ENCODE peak calls at places on chromosome 5, in four cellular contexts. G is A549, D is K562, Z is GM12878. M is an unnamed sample. For H3K4me1, the result is how much of the 10 kb centered on the place peaks cover.

GRCh38 chr5:140317859-140318258 is 15.0 kb upstream of the PFDN1 start:
- DNase-seq in D (no peak), Z (no peak), G (no peak), M (no peak)

GRCh38 chr5:122500245-122501086 is 188.4 kb downstream of the SNCAIP start:
- DNase-seq in D (peak), Z (no peak), G (peak), M (peak)

GRCh38 chr5:107887587-107887986 is 216.8 kb upstream of the EFNA5 start:
- DNase-seq in Z (no peak), G (no peak), D (no peak), M (no peak)

GRCh38 chr5:133398646-133399081 is 213.7 kb downstream of the FSTL4 start:
- DNase-seq in G (no peak), Z (peak), D (no peak), M (no peak)

GRCh38 chr5:146919304-146919703 is 40.7 kb upstream of the PPP2R2B start:
- DNase-seq in Z (no peak), G (no peak), D (no peak), M (no peak)

GRCh38 chr5:76337949-76338589 is 65.0 kb upstream of the IQGAP2 start:
- DNase-seq in G (peak), D (peak), Z (peak), M (peak)

GRCh38 chr5:133399247-133399891 is 213.0 kb downstream of the FSTL4 start:
- DNase-seq in G (no peak), Z (no peak), D (no peak), M (no peak)

GRCh38 chr5:95884021-95884333 is 61.5 kb upstream of the GLRX start:
- DNase-seq in D (peak), G (no peak), Z (no peak), M (no peak)

GRCh38 chr5:130141689-130142320 is 237.5 kb downstream of the CHSY3 start:
- DNase-seq in G (peak), D (peak), Z (no peak), M (no peak)

GRCh38 chr5:10254686-10255085 is 4.6 kb downstream of the CCT5 start:
- DNase-seq in G (no peak), D (no peak), Z (no peak), M (no peak)

GRCh38 chr5:161572914-161573313 is 26.4 kb upstream of the GABRB2 start:
- DNase-seq in Z (no peak), D (no peak), G (no peak), M (no peak)

GRCh38 chr5:140988036-140988997 is 22.0 kb downstream of the PCDHAC2 start:
- DNase-seq in G (no peak), D (no peak), Z (no peak), M (no peak)

GRCh38 chr5:58322453-58322852 is 137.4 kb downstream of the PLK2 start:
- DNase-seq in Z (no peak), D (no peak), G (no peak), M (no peak)

GRCh38 chr5:93573627-93573974 is 7.4 kb downstream of the NR2F1-AS1 start:
- DNase-seq in Z (no peak), D (no peak), G (no peak), M (no peak)

GRCh38 chr5:123298335-123299010 is 124.7 kb downstream of the CEP120 start:
- DNase-seq in D (no peak), G (no peak), Z (no peak), M (no peak)

GRCh38 chr5:140038373-140038957 is 4.6 kb downstream of the NRG2 start:
- DNase-seq in G (no peak), D (no peak), Z (no peak), M (no peak)

GRCh38 chr5:72209515-72210115 is 102.3 kb downstream of the MAP1B start:
- DNase-seq in D (no peak), G (no peak), Z (no peak), M (no peak)

GRCh38 chr5:159106569-159107282 is 7.0 kb upstream of the EBF1 start:
- DNase-seq in G (peak), D (peak), Z (no peak), M (peak)

GRCh38 chr5:120769291-120769872 is 305.3 kb downstream of the PRR16 start:
- DNase-seq in G (no peak), D (no peak), Z (no peak), M (no peak)

GRCh38 chr5:141657937-141658545 is 6.8 kb upstream of the FCHSD1 start:
- DNase-seq in Z (no peak), G (peak), D (peak), M (peak)

GRCh38 chr5:175385691-175386360 is 58.2 kb downstream of the DRD1 start:
- DNase-seq in G (no peak), D (no peak), Z (no peak), M (no peak)

GRCh38 chr5:14739961-14740360 is 75.4 kb downstream of the OTULIN start:
- DNase-seq in Z (no peak), D (no peak), G (no peak), M (no peak)

GRCh38 chr5:19771174-19771835 is 216.7 kb downstream of the CDH18 start:
- DNase-seq in Z (no peak), G (no peak), D (no peak), M (no peak)

GRCh38 chr5:111954516-111955337 is 197.7 kb upstream of the NREP start:
- DNase-seq in D (no peak), G (no peak), Z (peak), M (no peak)

GRCh38 chr5:40221796-40222195 is 457.9 kb upstream of the PTGER4 start:
- DNase-seq in G (no peak), Z (no peak), D (no peak), M (no peak)

GRCh38 chr5:73160239-73160671 is 12.7 kb upstream of the TMEM174 start:
- DNase-seq in G (no peak), D (no peak), Z (peak), M (no peak)

GRCh38 chr5:17256171-17256570 is 38.7 kb downstream of the BASP1 start:
- DNase-seq in G (no peak), Z (no peak), D (no peak), M (no peak)
- H3K4me1 ChIP-seq in G (half or more), Z (under half), D (under half), M (under half)

DNA sequence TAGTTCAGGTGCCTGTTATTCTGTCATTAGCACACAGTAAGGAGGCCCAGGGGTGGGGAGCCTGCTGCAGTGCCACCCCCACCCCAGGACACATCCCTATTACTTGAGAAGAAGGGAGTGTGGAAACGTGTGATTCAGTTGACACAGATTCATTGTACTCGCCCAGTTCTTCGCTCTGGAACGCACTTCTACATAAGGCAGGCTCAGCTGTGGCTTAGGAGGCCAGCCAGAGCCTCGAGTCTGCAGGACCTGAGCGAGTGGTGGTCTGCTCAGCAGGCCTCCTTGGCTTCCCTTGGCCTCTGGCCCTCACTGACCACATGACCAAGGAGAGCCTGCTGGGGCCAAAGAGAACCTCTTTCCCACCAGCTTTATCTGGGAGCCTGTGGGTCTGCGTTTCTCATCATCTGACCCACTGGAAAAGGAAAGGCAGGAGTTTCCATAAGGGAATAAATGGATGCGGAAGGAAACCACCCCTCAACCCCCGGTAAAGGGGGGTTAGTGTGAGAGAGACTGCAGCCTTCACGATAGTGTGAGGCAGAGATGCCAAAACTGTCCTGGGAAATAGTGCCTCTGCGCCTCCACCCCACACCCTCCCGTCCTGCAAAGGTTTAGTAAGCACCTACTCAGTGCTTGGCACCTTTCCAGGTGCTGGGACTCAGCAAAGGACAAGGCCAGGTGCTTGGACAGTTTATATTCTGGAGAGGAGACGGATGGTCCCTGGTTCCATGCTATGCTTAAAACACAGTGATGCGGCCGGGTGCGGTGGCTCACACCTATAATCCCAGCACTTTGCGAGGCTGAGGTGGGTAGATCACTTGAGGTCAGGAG is 73.7 kb downstream of the PPARGC1B start:
- DNase-seq in Z (no peak), D (peak), G (no peak), M (no peak)
- TF ChIP-seq ESRRA in Z (no peak), D (no peak), G (no peak), M (no peak)

GRCh38 chr5:168327994-168328393 is 36.5 kb downstream of the WWC1 start:
- DNase-seq in Z (no peak), D (no peak), G (no peak), M (no peak)
- H3K4me1 ChIP-seq in Z (under half), D (under half), G (half or more), M (under half)

DNA sequence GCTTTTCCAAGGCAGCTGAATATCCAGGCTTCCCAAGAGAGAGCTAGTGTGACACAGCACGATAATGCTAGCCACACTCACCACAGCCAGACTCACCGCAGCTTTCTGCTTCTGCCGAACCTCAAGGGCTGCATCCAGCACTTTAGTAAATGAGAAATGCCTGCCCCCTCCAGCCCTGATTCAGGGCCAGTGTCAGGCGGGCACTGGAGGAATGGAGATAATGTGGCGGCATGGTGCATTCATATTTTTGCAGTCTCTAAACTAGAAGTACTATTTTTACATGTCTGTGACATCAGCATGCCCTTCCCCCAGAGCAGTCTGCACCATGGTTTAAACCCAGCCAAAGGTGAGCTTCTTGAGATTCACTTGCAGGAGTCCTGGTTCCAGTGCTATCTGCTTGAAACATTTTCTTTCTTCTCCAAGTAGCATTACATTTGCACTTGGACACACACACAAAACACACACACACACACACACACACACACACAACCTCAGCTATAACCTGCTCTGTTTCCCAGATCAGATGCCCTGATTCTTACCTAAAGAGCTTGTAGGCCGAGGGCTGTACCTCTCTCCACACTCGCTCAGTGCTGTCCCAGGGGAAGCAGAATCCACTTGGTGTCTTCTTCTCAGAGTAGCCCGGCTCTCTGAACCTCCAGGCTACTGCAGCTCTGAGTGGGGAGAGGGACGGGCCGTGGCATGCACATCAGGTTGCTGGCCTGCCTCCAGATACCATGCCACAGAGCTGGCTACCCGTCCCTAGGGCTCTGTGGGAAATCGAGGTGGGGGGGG is at the start of gene FGF1:
- DNase-seq in D (no peak), G (no peak), Z (no peak), M (no peak)
- TF ChIP-seq ESRRA in D (no peak), G (no peak), Z (no peak), M (no peak)

GRCh38 chr5:151064916-151065499 is 15.8 kb downstream of the TNIP1 start:
- DNase-seq in D (no peak), G (no peak), Z (no peak), M (no peak)

GRCh38 chr5:151063136-151063544 is 17.7 kb downstream of the TNIP1 start:
- DNase-seq in G (peak), D (peak), Z (no peak), M (peak)

GRCh38 chr5:151062405-151063135 is 18.3 kb downstream of the TNIP1 start:
- DNase-seq in Z (no peak), G (no peak), D (no peak), M (no peak)

GRCh38 chr5:151065609-151066008 is 15.2 kb downstream of the TNIP1 start:
- DNase-seq in D (no peak), G (no peak), Z (no peak), M (no peak)

GRCh38 chr5:151063590-151063989 is 17.2 kb downstream of the TNIP1 start:
- DNase-seq in D (no peak), Z (no peak), G (no peak), M (no peak)
- H3K4me1 ChIP-seq in D (under half), Z (half or more), G (half or more), M (under half)

GRCh38 chr5:90598300-90598699 is 39.7 kb downstream of the ADGRV1 start:
- DNase-seq in Z (no peak), D (no peak), G (no peak), M (no peak)
- TF ChIP-seq ESRRA in Z (no peak), D (no peak), G (no peak), M (no peak)

GRCh38 chr5:54325272-54325609 is 14.9 kb upstream of the ARL15 start:
- DNase-seq in Z (no peak), D (no peak), G (no peak), M (no peak)
- H3K4me1 ChIP-seq in Z (under half), D (under half), G (under half), M (under half)

DNA sequence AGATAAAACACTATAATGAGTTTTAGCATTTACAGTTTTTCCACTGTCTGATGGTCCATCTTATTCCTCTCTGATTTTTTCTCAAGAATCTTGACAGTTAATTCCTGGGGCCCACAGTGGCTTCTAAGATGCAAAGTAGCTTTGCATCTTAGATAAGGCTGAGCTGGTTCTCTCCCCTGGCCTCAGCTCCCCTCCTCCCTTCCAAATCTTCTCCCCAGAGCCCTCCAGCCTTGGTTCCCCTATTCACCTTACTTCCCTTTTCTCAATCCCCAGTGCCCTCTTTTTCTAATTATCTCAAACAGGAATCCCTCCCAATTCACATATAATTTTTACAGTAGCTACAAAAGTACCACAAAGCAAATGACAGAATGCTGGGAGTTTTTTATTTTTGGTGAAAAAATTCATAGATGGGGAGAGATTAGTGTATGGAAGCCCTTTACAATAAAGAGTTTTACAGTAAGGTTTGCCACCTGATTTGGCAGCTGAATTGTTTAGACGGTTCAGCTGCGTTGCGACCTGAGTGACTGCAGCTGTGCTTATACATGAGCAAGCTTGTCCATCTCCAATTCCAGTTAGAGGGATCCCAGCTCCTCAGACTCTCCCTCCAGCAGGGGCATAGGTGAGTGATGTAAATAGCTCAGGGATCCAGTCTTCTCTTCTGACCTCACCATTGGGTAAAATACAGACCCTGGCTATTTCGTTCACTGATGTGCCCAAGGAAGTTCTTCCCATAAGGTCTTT is 51.4 kb upstream of the CKMT2 start:
- DNase-seq in D (no peak), G (no peak), Z (no peak), M (no peak)
- TF ChIP-seq ESRRA in D (no peak), G (no peak), Z (no peak), M (no peak)

GRCh38 chr5:891837-892389 is 688 bp downstream of the BRD9 start:
- DNase-seq in D (peak), G (peak), Z (no peak), M (no peak)

GRCh38 chr5:891117-891836 is 1.3 kb downstream of the BRD9 start:
- DNase-seq in Z (no peak), D (peak), G (peak), M (peak)

GRCh38 chr5:893711-894110 is 1.0 kb downstream of the TRIP13 start:
- DNase-seq in G (no peak), D (no peak), Z (no peak), M (no peak)

GRCh38 chr5:893137-893506 is 438 bp downstream of the TRIP13 start:
- DNase-seq in G (no peak), D (peak), Z (no peak), M (no peak)

DNA sequence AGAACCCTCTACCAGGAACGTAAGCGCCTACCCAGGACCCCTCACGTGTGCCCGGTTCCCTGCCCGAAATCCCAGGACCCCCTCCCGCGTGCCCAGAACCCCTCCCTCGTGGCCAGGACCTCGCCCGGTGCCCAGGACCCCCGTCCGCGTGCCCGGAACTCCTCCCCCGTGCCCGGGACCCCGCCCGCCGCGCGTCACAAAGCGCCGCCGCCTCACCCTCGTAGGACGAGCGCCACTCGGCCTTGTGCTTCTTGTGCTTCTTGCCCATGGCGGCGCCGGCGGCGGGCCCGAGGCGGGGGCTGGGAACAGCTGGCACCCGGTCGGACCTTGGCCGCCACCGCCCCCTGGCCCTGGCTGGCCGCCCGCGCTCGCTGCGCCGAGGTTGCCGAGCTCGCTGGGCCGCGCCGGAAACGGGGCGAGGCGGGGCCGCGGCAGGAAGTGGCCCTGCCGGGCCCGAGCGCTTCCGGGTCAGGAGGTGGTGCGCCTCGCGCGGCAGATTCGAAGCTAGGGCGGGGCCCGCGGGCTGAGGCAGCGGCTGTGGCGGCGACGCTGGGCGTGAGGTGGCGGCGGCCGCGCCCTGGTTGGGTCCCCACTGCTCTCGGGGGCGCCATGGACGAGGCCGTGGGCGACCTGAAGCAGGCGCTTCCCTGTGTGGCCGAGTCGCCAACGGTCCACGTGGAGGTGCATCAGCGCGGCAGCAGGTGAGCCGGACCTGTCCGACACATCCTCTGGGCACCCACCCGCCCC is at the start of the genes BRD9 and TRIP13:
- DNase-seq in D (peak), Z (peak), G (peak), M (peak)
- H3K4me1 ChIP-seq in D (under half), Z (under half), G (under half), M (under half)